ENCODE peak calls at places on chromosomes 5 and 9, in four cellular contexts. A, R, S and V are unnamed samples.

GRCh38 chr5:142981886-142982820 is 212.0 kb downstream of the ARHGAP26 start:
- DNase-seq in S (no peak), R (no peak), A (peak), V (no peak)

GRCh38 chr9:111828193-111828592 is 33.5 kb upstream of the SHOC1 start:
- DNase-seq in A (no peak), S (peak), R (no peak), V (peak)

GRCh38 chr9:110592075-110592830 is 12.7 kb upstream of the SVEP1 start:
- DNase-seq in S (no peak), R (no peak), A (no peak), V (no peak)

GRCh38 chr9:136847827-136848392 is 1.3 kb upstream of the PHPT1 start:
- DNase-seq in A (peak), S (peak), R (peak), V (peak)

GRCh38 chr5:115858396-115858795 is 16.7 kb downstream of the AP3S1 start:
- DNase-seq in R (no peak), A (no peak), S (no peak), V (no peak)

GRCh38 chr9:112093875-112094227 is 81.2 kb downstream of the SUSD1 start:
- DNase-seq in A (no peak), S (no peak), R (no peak), V (no peak)

GRCh38 chr5:80408475-80408875 is 611 bp downstream of the ZFYVE16 start:
- DNase-seq in S (peak), A (peak), R (peak), V (peak)

GRCh38 chr5:178112545-178112944 is 787 bp upstream of the N4BP3 start:
- DNase-seq in S (no peak), R (no peak), A (no peak), V (no peak)

GRCh38 chr5:14838396-14839319 is 32.9 kb downstream of the ANKH start:
- DNase-seq in A (no peak), R (peak), S (no peak), V (no peak)

GRCh38 chr9:37390759-37391158 is 31.7 kb upstream of the GRHPR start:
- DNase-seq in A (peak), R (peak), S (peak), V (no peak)

GRCh38 chr5:9222054-9222738 is 323.7 kb downstream of the SEMA5A start:
- DNase-seq in S (no peak), R (peak), A (no peak), V (no peak)

GRCh38 chr5:164012376-164012775 is 507.0 kb downstream of the MAT2B start:
- DNase-seq in A (no peak), S (no peak), R (no peak), V (no peak)

GRCh38 chr9:78866228-78867132 is 569.6 kb downstream of the PSAT1 start:
- DNase-seq in R (no peak), A (peak), S (no peak), V (peak)

GRCh38 chr9:129023036-129023907 is 4.9 kb downstream of the SH3GLB2 start:
- DNase-seq in A (no peak), S (peak), R (no peak), V (no peak)

GRCh38 chr9:16425572-16425971 is 444.9 kb downstream of the BNC2 start:
- DNase-seq in S (no peak), A (no peak), R (no peak), V (no peak)

GRCh38 chr9:112249277-112249676 is 74.2 kb upstream of the SUSD1 start:
- DNase-seq in A (no peak), R (no peak), S (no peak), V (peak)

GRCh38 chr9:17775646-17776045 is 196.8 kb downstream of the SH3GL2 start:
- DNase-seq in R (no peak), A (no peak), S (no peak), V (no peak)
- TF ChIP-seq HMGXB4 in R (no peak), A (no peak), S (no peak), V (no peak)

GRCh38 chr9:90102292-90102901 is 497.6 kb downstream of the GADD45G start:
- DNase-seq in A (peak), R (peak), S (peak), V (peak)

GRCh38 chr9:90097237-90097636 is 492.4 kb downstream of the GADD45G start:
- DNase-seq in A (no peak), R (no peak), S (no peak), V (no peak)

GRCh38 chr9:90098456-90098855 is 493.6 kb downstream of the GADD45G start:
- DNase-seq in A (no peak), S (no peak), R (no peak), V (no peak)

GRCh38 chr9:90100014-90100413 is 495.2 kb downstream of the GADD45G start:
- DNase-seq in A (no peak), S (no peak), R (no peak), V (no peak)

DNA sequence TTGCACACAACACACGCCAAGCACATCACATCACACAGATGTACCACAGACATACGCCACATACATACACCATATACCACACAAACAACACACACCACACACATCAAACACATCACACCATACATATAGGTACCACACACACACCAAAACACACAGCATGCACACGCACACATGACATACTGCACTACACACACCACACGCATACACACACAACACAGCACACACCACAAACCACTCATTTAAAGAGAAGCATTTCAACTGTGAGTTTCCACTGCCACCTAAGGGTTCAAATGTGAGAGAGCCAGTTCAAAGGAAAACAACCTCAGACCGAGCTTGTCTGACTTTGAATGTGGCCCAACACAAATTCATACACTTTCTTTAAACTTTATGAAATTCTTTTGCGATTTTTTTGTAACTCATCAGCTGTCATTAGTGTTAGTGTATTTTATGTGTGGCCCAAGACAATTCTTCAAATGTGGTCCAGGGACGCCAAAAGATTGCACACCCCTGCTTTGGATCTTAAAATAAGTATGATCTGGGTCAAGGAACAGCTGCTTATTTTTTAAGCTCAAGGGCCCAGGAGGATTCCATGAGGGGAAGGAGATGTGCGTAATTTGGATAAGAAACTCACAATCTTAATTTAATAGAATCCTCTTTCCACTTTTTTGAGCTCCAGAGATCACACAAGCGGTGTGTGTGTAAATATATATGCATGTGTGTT is 494.6 kb downstream of the GADD45G start:
- DNase-seq in A (peak), S (no peak), R (no peak), V (peak)
- TF ChIP-seq HMGXB4 in A (no peak), S (no peak), R (no peak), V (no peak)

GRCh38 chr5:124923131-124923530 is 176.7 kb upstream of the ZNF608 start:
- DNase-seq in R (no peak), S (no peak), A (no peak), V (no peak)
- TF ChIP-seq HMGXB4 in R (no peak), S (no peak), A (no peak), V (no peak)

GRCh38 chr9:23752859-23753258 is 73.2 kb downstream of the ELAVL2 start:
- DNase-seq in S (no peak), R (no peak), A (no peak), V (no peak)

GRCh38 chr9:23750808-23751207 is 75.2 kb downstream of the ELAVL2 start:
- DNase-seq in A (no peak), S (no peak), R (no peak), V (no peak)

GRCh38 chr9:23751614-23752013 is 74.4 kb downstream of the ELAVL2 start:
- DNase-seq in A (no peak), R (no peak), S (no peak), V (no peak)

DNA sequence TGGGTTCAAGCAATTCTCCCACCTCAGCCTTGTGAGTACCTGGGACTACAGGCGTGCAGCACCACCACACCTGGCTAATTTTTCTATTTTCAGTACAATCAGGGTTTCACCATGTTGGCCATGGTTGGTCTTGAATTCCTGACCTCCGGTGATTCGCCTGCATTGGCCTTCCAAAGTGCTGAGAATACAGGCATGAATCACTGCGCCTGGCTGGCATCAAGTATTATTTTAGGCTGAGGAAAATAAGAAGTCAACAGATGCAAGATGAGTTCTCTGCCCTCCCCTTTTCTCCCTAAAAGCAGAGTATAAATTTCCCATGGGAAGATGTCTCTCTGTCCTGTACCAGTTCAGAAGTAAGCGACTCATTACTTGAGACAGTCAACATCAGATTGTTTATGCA is 71.5 kb downstream of the ELAVL2 start:
- DNase-seq in S (no peak), A (no peak), R (no peak), V (no peak)
- TF ChIP-seq HMGXB4 in S (no peak), A (no peak), R (no peak), V (no peak)

GRCh38 chr5:56045469-56045868 is 50.7 kb upstream of the IL6ST start:
- DNase-seq in R (no peak), S (no peak), A (no peak), V (no peak)

GRCh38 chr5:56037531-56038010 is 42.8 kb upstream of the IL6ST start:
- DNase-seq in A (no peak), R (no peak), S (peak), V (no peak)

GRCh38 chr5:56039985-56040384 is 45.2 kb upstream of the IL6ST start:
- DNase-seq in S (peak), R (no peak), A (no peak), V (no peak)
- TF ChIP-seq HMGXB4 in S (no peak), R (no peak), A (no peak), V (no peak)

DNA sequence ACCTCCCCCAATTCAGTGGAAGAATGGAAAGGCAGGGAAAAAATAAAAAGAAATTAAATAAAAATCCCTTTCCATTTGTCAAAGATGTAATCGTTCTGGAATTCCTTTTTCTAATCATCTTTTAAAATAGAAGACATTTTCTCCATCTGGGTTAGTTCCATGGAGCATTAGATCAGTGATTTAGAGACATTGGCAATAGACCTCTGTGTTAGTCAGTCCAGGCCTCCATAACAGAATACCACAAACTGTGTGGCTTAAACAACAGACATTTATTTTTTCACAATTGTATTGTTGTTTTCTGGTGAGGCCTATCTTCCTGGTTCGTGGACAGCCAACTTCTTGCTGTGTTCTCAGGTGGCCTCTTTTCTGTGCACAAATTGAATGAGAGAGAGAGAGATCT is 516.7 kb upstream of the DAB2 start:
- DNase-seq in R (no peak), S (no peak), A (no peak), V (no peak)
- TF ChIP-seq HMGXB4 in R (no peak), S (no peak), A (no peak), V (no peak)

GRCh38 chr9:131736440-131736839 is 3.4 kb downstream of the RAPGEF1 start:
- DNase-seq in S (no peak), R (no peak), A (no peak), V (no peak)
- TF ChIP-seq HMGXB4 in S (no peak), R (no peak), A (no peak), V (no peak)